ENCODE peak calls at places on chromosomes 7 and 10, in ten cellular contexts. One of them, this sample, is unnamed.

GRCh38 chr7:134636008-134636449 is 10.6 kb upstream of the BPGM start:
- DNase-seq in HFFc6: no peak
- DNase-seq in aorta: no peak
- DNase-seq in RKO: no peak
- DNase-seq in AG10803: no peak
- DNase-seq in naive thymus-derived CD4-positive, alpha-beta T cell: no peak
- DNase-seq in activated T-helper 1 cell treated with anti-CD3 and anti-CD28 coated beads, Interleukin-2, amount 50 U/mL, for 16 hours: no peak
- DNase-seq in M059J: peak
- DNase-seq in Caki2: peak
- DNase-seq in NCI-H2081: no peak
- DNase-seq in this sample: no peak

GRCh38 chr10:88541116-88541626 is 41.9 kb downstream of the RNLS start:
- DNase-seq in HFFc6: no peak
- DNase-seq in aorta: no peak
- DNase-seq in RKO: no peak
- DNase-seq in AG10803: no peak
- DNase-seq in naive thymus-derived CD4-positive, alpha-beta T cell: no peak
- DNase-seq in activated T-helper 1 cell treated with anti-CD3 and anti-CD28 coated beads, Interleukin-2, amount 50 U/mL, for 16 hours: no peak
- DNase-seq in M059J: no peak
- DNase-seq in Caki2: no peak
- DNase-seq in NCI-H2081: no peak
- DNase-seq in this sample: no peak

GRCh38 chr10:58028597-58029366 is 238.9 kb downstream of the IPMK start:
- DNase-seq in HFFc6: peak
- DNase-seq in aorta: no peak
- DNase-seq in RKO: peak
- DNase-seq in AG10803: peak
- DNase-seq in naive thymus-derived CD4-positive, alpha-beta T cell: no peak
- DNase-seq in activated T-helper 1 cell treated with anti-CD3 and anti-CD28 coated beads, Interleukin-2, amount 50 U/mL, for 16 hours: no peak
- DNase-seq in M059J: peak
- DNase-seq in Caki2: no peak
- DNase-seq in NCI-H2081: no peak
- DNase-seq in this sample: no peak

GRCh38 chr10:73413108-73413527 is 740 bp downstream of the ANXA7 start:
- DNase-seq in HFFc6: no peak
- DNase-seq in aorta: no peak
- DNase-seq in RKO: peak
- DNase-seq in AG10803: no peak
- DNase-seq in naive thymus-derived CD4-positive, alpha-beta T cell: peak
- DNase-seq in activated T-helper 1 cell treated with anti-CD3 and anti-CD28 coated beads, Interleukin-2, amount 50 U/mL, for 16 hours: no peak
- DNase-seq in M059J: peak
- DNase-seq in Caki2: peak
- DNase-seq in NCI-H2081: peak
- DNase-seq in this sample: peak

GRCh38 chr10:67492317-67493019 is 203.5 kb downstream of the CTNNA3 start:
- DNase-seq in HFFc6: no peak
- DNase-seq in aorta: no peak
- DNase-seq in RKO: no peak
- DNase-seq in AG10803: no peak
- DNase-seq in naive thymus-derived CD4-positive, alpha-beta T cell: no peak
- DNase-seq in activated T-helper 1 cell treated with anti-CD3 and anti-CD28 coated beads, Interleukin-2, amount 50 U/mL, for 16 hours: no peak
- DNase-seq in M059J: peak
- DNase-seq in Caki2: peak
- DNase-seq in NCI-H2081: no peak
- DNase-seq in this sample: no peak

GRCh38 chr10:69715156-69715898 is 85.3 kb downstream of the FAM241B start:
- DNase-seq in HFFc6: peak
- DNase-seq in aorta: no peak
- DNase-seq in RKO: no peak
- DNase-seq in AG10803: peak
- DNase-seq in naive thymus-derived CD4-positive, alpha-beta T cell: no peak
- DNase-seq in activated T-helper 1 cell treated with anti-CD3 and anti-CD28 coated beads, Interleukin-2, amount 50 U/mL, for 16 hours: no peak
- DNase-seq in M059J: no peak
- DNase-seq in Caki2: peak
- DNase-seq in NCI-H2081: no peak
- DNase-seq in this sample: no peak

GRCh38 chr7:128904381-128905197 is 5.9 kb downstream of the KCP start:
- DNase-seq in HFFc6: peak
- DNase-seq in aorta: no peak
- DNase-seq in RKO: peak
- DNase-seq in AG10803: peak
- DNase-seq in naive thymus-derived CD4-positive, alpha-beta T cell: peak
- DNase-seq in activated T-helper 1 cell treated with anti-CD3 and anti-CD28 coated beads, Interleukin-2, amount 50 U/mL, for 16 hours: no peak
- DNase-seq in M059J: peak
- DNase-seq in Caki2: peak
- DNase-seq in NCI-H2081: peak
- DNase-seq in this sample: peak

GRCh38 chr10:500876-501275 is 188.6 kb downstream of the DIP2C start:
- DNase-seq in HFFc6: no peak
- DNase-seq in aorta: peak
- DNase-seq in RKO: no peak
- DNase-seq in AG10803: peak
- DNase-seq in naive thymus-derived CD4-positive, alpha-beta T cell: no peak
- DNase-seq in activated T-helper 1 cell treated with anti-CD3 and anti-CD28 coated beads, Interleukin-2, amount 50 U/mL, for 16 hours: no peak
- DNase-seq in M059J: peak
- DNase-seq in Caki2: no peak
- DNase-seq in NCI-H2081: no peak
- DNase-seq in this sample: no peak

GRCh38 chr7:147639037-147639436 is 951.5 kb upstream of the C7orf33 start:
- DNase-seq in HFFc6: no peak
- DNase-seq in aorta: no peak
- DNase-seq in RKO: no peak
- DNase-seq in AG10803: no peak
- DNase-seq in naive thymus-derived CD4-positive, alpha-beta T cell: no peak
- DNase-seq in activated T-helper 1 cell treated with anti-CD3 and anti-CD28 coated beads, Interleukin-2, amount 50 U/mL, for 16 hours: no peak
- DNase-seq in M059J: no peak
- DNase-seq in Caki2: no peak
- DNase-seq in NCI-H2081: no peak
- DNase-seq in this sample: no peak

GRCh38 chr7:40608321-40609075 is 473.7 kb downstream of the SUGCT start:
- DNase-seq in HFFc6: peak
- DNase-seq in aorta: no peak
- DNase-seq in RKO: no peak
- DNase-seq in AG10803: peak
- DNase-seq in naive thymus-derived CD4-positive, alpha-beta T cell: no peak
- DNase-seq in activated T-helper 1 cell treated with anti-CD3 and anti-CD28 coated beads, Interleukin-2, amount 50 U/mL, for 16 hours: no peak
- DNase-seq in M059J: peak
- DNase-seq in Caki2: no peak
- DNase-seq in NCI-H2081: no peak
- DNase-seq in this sample: no peak

GRCh38 chr10:95237376-95238170 is 43.5 kb downstream of the ACSM6 start:
- DNase-seq in HFFc6: peak
- DNase-seq in aorta: no peak
- DNase-seq in RKO: no peak
- DNase-seq in AG10803: no peak
- DNase-seq in naive thymus-derived CD4-positive, alpha-beta T cell: no peak
- DNase-seq in activated T-helper 1 cell treated with anti-CD3 and anti-CD28 coated beads, Interleukin-2, amount 50 U/mL, for 16 hours: no peak
- DNase-seq in M059J: peak
- DNase-seq in Caki2: no peak
- DNase-seq in NCI-H2081: no peak
- DNase-seq in this sample: no peak

GRCh38 chr7:90474284-90475210 is 5.1 kb downstream of the PTTG1IP2 start:
- DNase-seq in HFFc6: peak
- DNase-seq in aorta: no peak
- DNase-seq in RKO: peak
- DNase-seq in AG10803: peak
- DNase-seq in naive thymus-derived CD4-positive, alpha-beta T cell: no peak
- DNase-seq in activated T-helper 1 cell treated with anti-CD3 and anti-CD28 coated beads, Interleukin-2, amount 50 U/mL, for 16 hours: no peak
- DNase-seq in M059J: peak
- DNase-seq in Caki2: no peak
- DNase-seq in NCI-H2081: no peak
- DNase-seq in this sample: no peak

GRCh38 chr7:158868754-158869410 is 12.5 kb downstream of the DYNC2I1 start:
- DNase-seq in HFFc6: no peak
- DNase-seq in aorta: no peak
- DNase-seq in RKO: no peak
- DNase-seq in AG10803: peak
- DNase-seq in naive thymus-derived CD4-positive, alpha-beta T cell: no peak
- DNase-seq in activated T-helper 1 cell treated with anti-CD3 and anti-CD28 coated beads, Interleukin-2, amount 50 U/mL, for 16 hours: no peak
- DNase-seq in M059J: no peak
- DNase-seq in Caki2: no peak
- DNase-seq in NCI-H2081: no peak
- DNase-seq in this sample: no peak

This sample was measured in NAMALWA.